ENCODE peak calls at places on chromosomes 7 and 10, in ten cellular contexts. One of them, this sample, is unnamed.

GRCh38 chr10:35025916-35026315 is 64.2 kb downstream of the CUL2 start:
- DNase-seq in uterus: no peak
- DNase-seq in astrocyte of the spinal cord: peak
- DNase-seq in progenitor cell of endocrine pancreas: no peak
- DNase-seq in IMR-90: peak
- DNase-seq in Panc1: no peak
- DNase-seq in fibroblast of villous mesenchyme: no peak
- DNase-seq in nephron progenitor cell: no peak
- DNase-seq in osteocyte: no peak
- DNase-seq in cardiac muscle cell: peak
- DNase-seq in this sample: no peak

GRCh38 chr7:27186450-27187157 is 1.6 kb upstream of the HOXA11 start:
- DNase-seq in nephron progenitor cell: no peak
- DNase-seq in osteocyte: no peak
- DNase-seq in astrocyte of the spinal cord: no peak
- DNase-seq in fibroblast of villous mesenchyme: peak
- DNase-seq in Panc1: no peak
- DNase-seq in cardiac muscle cell: no peak
- DNase-seq in uterus: peak
- DNase-seq in IMR-90: no peak
- DNase-seq in progenitor cell of endocrine pancreas: no peak
- DNase-seq in this sample: no peak

GRCh38 chr10:11712761-11713160 is 29.4 kb upstream of the ECHDC3 start:
- DNase-seq in uterus: no peak
- DNase-seq in cardiac muscle cell: peak
- DNase-seq in progenitor cell of endocrine pancreas: no peak
- DNase-seq in nephron progenitor cell: no peak
- DNase-seq in Panc1: no peak
- DNase-seq in osteocyte: no peak
- DNase-seq in astrocyte of the spinal cord: no peak
- DNase-seq in fibroblast of villous mesenchyme: peak
- DNase-seq in IMR-90: peak
- DNase-seq in this sample: no peak

GRCh38 chr7:3957735-3958491 is 656.9 kb downstream of the SDK1 start:
- DNase-seq in Panc1: no peak
- DNase-seq in nephron progenitor cell: no peak
- DNase-seq in IMR-90: no peak
- DNase-seq in progenitor cell of endocrine pancreas: no peak
- DNase-seq in cardiac muscle cell: no peak
- DNase-seq in astrocyte of the spinal cord: no peak
- DNase-seq in fibroblast of villous mesenchyme: no peak
- DNase-seq in uterus: no peak
- DNase-seq in osteocyte: no peak
- DNase-seq in this sample: no peak

GRCh38 chr7:10156972-10157371 is 816.7 kb upstream of the PHF14 start:
- DNase-seq in osteocyte: no peak
- DNase-seq in uterus: no peak
- DNase-seq in fibroblast of villous mesenchyme: no peak
- DNase-seq in cardiac muscle cell: peak
- DNase-seq in IMR-90: no peak
- DNase-seq in nephron progenitor cell: no peak
- DNase-seq in progenitor cell of endocrine pancreas: no peak
- DNase-seq in Panc1: no peak
- DNase-seq in astrocyte of the spinal cord: no peak
- DNase-seq in this sample: no peak

GRCh38 chr10:101112799-101113594 is 18.1 kb upstream of the TLX1 start:
- DNase-seq in Panc1: no peak
- DNase-seq in uterus: no peak
- DNase-seq in nephron progenitor cell: peak
- DNase-seq in cardiac muscle cell: no peak
- DNase-seq in fibroblast of villous mesenchyme: no peak
- DNase-seq in osteocyte: no peak
- DNase-seq in progenitor cell of endocrine pancreas: no peak
- DNase-seq in astrocyte of the spinal cord: no peak
- DNase-seq in IMR-90: no peak
- DNase-seq in this sample: no peak

GRCh38 chr10:79904671-79905321 is 44.1 kb downstream of the SFTPD start:
- DNase-seq in progenitor cell of endocrine pancreas: peak
- DNase-seq in fibroblast of villous mesenchyme: peak
- DNase-seq in astrocyte of the spinal cord: peak
- DNase-seq in Panc1: no peak
- DNase-seq in cardiac muscle cell: peak
- DNase-seq in nephron progenitor cell: peak
- DNase-seq in IMR-90: peak
- DNase-seq in osteocyte: peak
- DNase-seq in uterus: peak
- DNase-seq in this sample: peak

GRCh38 chr10:121610798-121611325 is 12.6 kb upstream of the FGFR2 start:
- DNase-seq in progenitor cell of endocrine pancreas: no peak
- DNase-seq in IMR-90: no peak
- DNase-seq in nephron progenitor cell: no peak
- DNase-seq in uterus: no peak
- DNase-seq in cardiac muscle cell: no peak
- DNase-seq in Panc1: no peak
- DNase-seq in osteocyte: no peak
- DNase-seq in fibroblast of villous mesenchyme: no peak
- DNase-seq in astrocyte of the spinal cord: no peak
- DNase-seq in this sample: no peak

GRCh38 chr10:88330174-88330573 is 252.9 kb downstream of the RNLS start:
- DNase-seq in osteocyte: no peak
- DNase-seq in IMR-90: no peak
- DNase-seq in Panc1: no peak
- DNase-seq in progenitor cell of endocrine pancreas: no peak
- DNase-seq in astrocyte of the spinal cord: no peak
- DNase-seq in fibroblast of villous mesenchyme: no peak
- DNase-seq in uterus: no peak
- DNase-seq in cardiac muscle cell: peak
- DNase-seq in nephron progenitor cell: no peak
- DNase-seq in this sample: no peak

GRCh38 chr10:34908472-34908871 is 93.4 kb upstream of the PARD3 start:
- DNase-seq in uterus: no peak
- DNase-seq in fibroblast of villous mesenchyme: peak
- DNase-seq in nephron progenitor cell: no peak
- DNase-seq in osteocyte: no peak
- DNase-seq in Panc1: no peak
- DNase-seq in progenitor cell of endocrine pancreas: no peak
- DNase-seq in cardiac muscle cell: peak
- DNase-seq in astrocyte of the spinal cord: peak
- DNase-seq in IMR-90: peak
- DNase-seq in this sample: no peak

GRCh38 chr7:137933270-137934017 is 68.4 kb downstream of the CREB3L2 start:
- DNase-seq in nephron progenitor cell: no peak
- DNase-seq in fibroblast of villous mesenchyme: peak
- DNase-seq in cardiac muscle cell: peak
- DNase-seq in osteocyte: no peak
- DNase-seq in Panc1: no peak
- DNase-seq in IMR-90: peak
- DNase-seq in progenitor cell of endocrine pancreas: no peak
- DNase-seq in uterus: peak
- DNase-seq in astrocyte of the spinal cord: peak
- DNase-seq in this sample: no peak

GRCh38 chr7:102028206-102028826 is 210.9 kb downstream of the CUX1 start:
- DNase-seq in cardiac muscle cell: no peak
- DNase-seq in IMR-90: no peak
- DNase-seq in progenitor cell of endocrine pancreas: no peak
- DNase-seq in fibroblast of villous mesenchyme: no peak
- DNase-seq in osteocyte: no peak
- DNase-seq in Panc1: no peak
- DNase-seq in astrocyte of the spinal cord: no peak
- DNase-seq in uterus: no peak
- DNase-seq in nephron progenitor cell: no peak
- DNase-seq in this sample: no peak

GRCh38 chr10:49303711-49304110 is 4.7 kb downstream of the C10orf71 start:
- DNase-seq in uterus: no peak
- DNase-seq in astrocyte of the spinal cord: no peak
- DNase-seq in cardiac muscle cell: no peak
- DNase-seq in IMR-90: no peak
- DNase-seq in nephron progenitor cell: no peak
- DNase-seq in osteocyte: no peak
- DNase-seq in Panc1: no peak
- DNase-seq in fibroblast of villous mesenchyme: no peak
- DNase-seq in progenitor cell of endocrine pancreas: no peak
- DNase-seq in this sample: no peak

GRCh38 chr10:13376297-13376696 is 28.2 kb upstream of the SEPHS1 start:
- DNase-seq in Panc1: no peak
- DNase-seq in astrocyte of the spinal cord: no peak
- DNase-seq in uterus: no peak
- DNase-seq in cardiac muscle cell: no peak
- DNase-seq in IMR-90: no peak
- DNase-seq in fibroblast of villous mesenchyme: no peak
- DNase-seq in osteocyte: no peak
- DNase-seq in progenitor cell of endocrine pancreas: no peak
- DNase-seq in nephron progenitor cell: no peak
- DNase-seq in this sample: no peak

GRCh38 chr10:118615888-118616287 is 20.4 kb upstream of the PRLHR start:
- DNase-seq in uterus: no peak
- DNase-seq in astrocyte of the spinal cord: no peak
- DNase-seq in nephron progenitor cell: no peak
- DNase-seq in IMR-90: peak
- DNase-seq in osteocyte: no peak
- DNase-seq in progenitor cell of endocrine pancreas: no peak
- DNase-seq in Panc1: no peak
- DNase-seq in fibroblast of villous mesenchyme: no peak
- DNase-seq in cardiac muscle cell: no peak
- DNase-seq in this sample: no peak
- TF ChIP-seq CTCF in uterus: no peak
- TF ChIP-seq CTCF in astrocyte of the spinal cord: no peak
- TF ChIP-seq CTCF in nephron progenitor cell: no peak
- TF ChIP-seq CTCF in IMR-90: no peak
- TF ChIP-seq CTCF in osteocyte: no peak
- TF ChIP-seq CTCF in progenitor cell of endocrine pancreas: peak
- TF ChIP-seq CTCF in Panc1: peak
- TF ChIP-seq CTCF in fibroblast of villous mesenchyme: peak
- TF ChIP-seq CTCF in cardiac muscle cell: no peak
- TF ChIP-seq CTCF in this sample: no peak

GRCh38 chr7:124996778-124997177 is 67.2 kb upstream of the POT1 start:
- DNase-seq in osteocyte: no peak
- DNase-seq in uterus: no peak
- DNase-seq in cardiac muscle cell: peak
- DNase-seq in IMR-90: no peak
- DNase-seq in astrocyte of the spinal cord: no peak
- DNase-seq in Panc1: peak
- DNase-seq in fibroblast of villous mesenchyme: no peak
- DNase-seq in nephron progenitor cell: no peak
- DNase-seq in progenitor cell of endocrine pancreas: no peak
- DNase-seq in this sample: no peak
- TF ChIP-seq CTCF in osteocyte: no peak
- TF ChIP-seq CTCF in uterus: no peak
- TF ChIP-seq CTCF in cardiac muscle cell: peak
- TF ChIP-seq CTCF in IMR-90: no peak
- TF ChIP-seq CTCF in astrocyte of the spinal cord: no peak
- TF ChIP-seq CTCF in Panc1: peak
- TF ChIP-seq CTCF in fibroblast of villous mesenchyme: no peak
- TF ChIP-seq CTCF in nephron progenitor cell: no peak
- TF ChIP-seq CTCF in progenitor cell of endocrine pancreas: no peak
- TF ChIP-seq CTCF in this sample: peak

DNA sequence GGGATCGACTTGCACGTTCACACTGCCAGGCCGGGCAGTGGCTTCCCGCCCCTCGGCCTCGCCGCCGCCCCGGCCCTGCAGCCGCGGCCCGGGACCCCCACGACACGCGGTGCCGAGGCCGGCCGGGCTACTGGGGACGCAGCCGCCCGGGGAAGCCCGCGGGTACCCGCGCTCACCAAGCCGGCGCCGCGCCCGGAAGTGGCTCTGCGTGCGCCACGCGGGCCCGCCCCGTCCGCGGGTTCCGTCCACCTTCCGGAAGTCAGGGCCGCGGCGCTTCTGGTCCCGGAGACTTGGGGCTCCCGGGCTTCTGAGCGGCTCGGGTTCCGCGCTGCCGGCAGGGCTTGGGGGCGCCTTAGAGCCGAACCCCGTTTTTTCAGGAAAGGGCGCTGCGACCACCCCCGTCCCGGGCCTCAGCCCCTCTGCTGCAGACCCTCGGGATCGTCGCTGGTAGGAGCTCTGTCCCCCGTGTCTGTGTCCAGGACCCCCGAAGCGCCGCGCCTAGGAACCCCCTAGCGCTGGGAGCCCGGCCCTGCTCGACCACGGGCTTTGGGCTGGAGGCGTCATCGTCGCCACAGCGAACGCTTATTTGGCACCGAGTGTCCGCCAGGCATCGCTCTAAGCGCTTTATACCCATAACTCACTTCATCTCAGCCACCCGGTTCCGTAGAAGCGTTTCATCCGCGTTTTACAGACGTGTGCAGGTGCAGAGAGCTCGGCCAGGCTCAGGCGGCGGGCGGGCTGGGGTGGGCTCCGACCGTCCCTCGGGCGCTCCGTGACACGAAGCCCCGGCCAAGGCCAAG is at the start of gene PSMG3:
- DNase-seq in IMR-90: peak
- DNase-seq in progenitor cell of endocrine pancreas: peak
- DNase-seq in astrocyte of the spinal cord: peak
- DNase-seq in osteocyte: peak
- DNase-seq in nephron progenitor cell: peak
- DNase-seq in fibroblast of villous mesenchyme: peak
- DNase-seq in cardiac muscle cell: peak
- DNase-seq in uterus: peak
- DNase-seq in Panc1: no peak
- DNase-seq in this sample: peak
- TF ChIP-seq CTCF in IMR-90: peak
- TF ChIP-seq CTCF in progenitor cell of endocrine pancreas: peak
- TF ChIP-seq CTCF in astrocyte of the spinal cord: peak
- TF ChIP-seq CTCF in osteocyte: peak
- TF ChIP-seq CTCF in nephron progenitor cell: peak
- TF ChIP-seq CTCF in fibroblast of villous mesenchyme: peak
- TF ChIP-seq CTCF in cardiac muscle cell: peak
- TF ChIP-seq CTCF in uterus: peak
- TF ChIP-seq CTCF in Panc1: no peak
- TF ChIP-seq CTCF in this sample: no peak

GRCh38 chr10:102395677-102396197 is at the start of gene NFKB2:
- DNase-seq in fibroblast of villous mesenchyme: no peak
- DNase-seq in Panc1: no peak
- DNase-seq in uterus: no peak
- DNase-seq in astrocyte of the spinal cord: no peak
- DNase-seq in osteocyte: no peak
- DNase-seq in progenitor cell of endocrine pancreas: no peak
- DNase-seq in IMR-90: no peak
- DNase-seq in nephron progenitor cell: no peak
- DNase-seq in cardiac muscle cell: no peak
- DNase-seq in this sample: no peak

GRCh38 chr10:102392306-102392705 is 3.2 kb upstream of the NFKB2 start:
- DNase-seq in Panc1: no peak
- DNase-seq in fibroblast of villous mesenchyme: no peak
- DNase-seq in cardiac muscle cell: no peak
- DNase-seq in astrocyte of the spinal cord: no peak
- DNase-seq in nephron progenitor cell: no peak
- DNase-seq in osteocyte: no peak
- DNase-seq in uterus: no peak
- DNase-seq in progenitor cell of endocrine pancreas: no peak
- DNase-seq in IMR-90: no peak
- DNase-seq in this sample: no peak

GRCh38 chr10:102393411-102394078 is 2.0 kb upstream of the NFKB2 start:
- DNase-seq in cardiac muscle cell: no peak
- DNase-seq in Panc1: no peak
- DNase-seq in uterus: no peak
- DNase-seq in fibroblast of villous mesenchyme: no peak
- DNase-seq in IMR-90: no peak
- DNase-seq in nephron progenitor cell: no peak
- DNase-seq in progenitor cell of endocrine pancreas: no peak
- DNase-seq in astrocyte of the spinal cord: no peak
- DNase-seq in osteocyte: no peak
- DNase-seq in this sample: peak

GRCh38 chr10:102394801-102395676 is 466 bp upstream of the NFKB2 start:
- DNase-seq in osteocyte: peak
- DNase-seq in nephron progenitor cell: peak
- DNase-seq in IMR-90: peak
- DNase-seq in uterus: peak
- DNase-seq in Panc1: no peak
- DNase-seq in fibroblast of villous mesenchyme: peak
- DNase-seq in cardiac muscle cell: peak
- DNase-seq in progenitor cell of endocrine pancreas: peak
- DNase-seq in astrocyte of the spinal cord: peak
- DNase-seq in this sample: peak

GRCh38 chr10:102394079-102394800 is 1.3 kb upstream of the NFKB2 start:
- DNase-seq in cardiac muscle cell: peak
- DNase-seq in nephron progenitor cell: peak
- DNase-seq in astrocyte of the spinal cord: peak
- DNase-seq in uterus: peak
- DNase-seq in progenitor cell of endocrine pancreas: peak
- DNase-seq in IMR-90: peak
- DNase-seq in fibroblast of villous mesenchyme: peak
- DNase-seq in Panc1: peak
- DNase-seq in osteocyte: peak
- DNase-seq in this sample: peak
- TF ChIP-seq CTCF in cardiac muscle cell: no peak
- TF ChIP-seq CTCF in nephron progenitor cell: peak
- TF ChIP-seq CTCF in astrocyte of the spinal cord: no peak
- TF ChIP-seq CTCF in uterus: peak
- TF ChIP-seq CTCF in progenitor cell of endocrine pancreas: peak
- TF ChIP-seq CTCF in IMR-90: no peak
- TF ChIP-seq CTCF in fibroblast of villous mesenchyme: no peak
- TF ChIP-seq CTCF in Panc1: peak
- TF ChIP-seq CTCF in osteocyte: peak
- TF ChIP-seq CTCF in this sample: peak